ENCODE peak calls at places on chromosomes 3 and 15, in ten cellular contexts. R is mesendoderm, C is astrocyte, I is fibroblast of lung, G is PC-3, X is PC-9, W is H9, J is GM23248, K is OCI-LY7, M is mammary epithelial cell. F is an unnamed sample. For H3K79me2, the result is how much of the 10 kb centered on the place peaks cover.

GRCh38 chr3:100256724-100257123 is 4.1 kb upstream of the TBC1D23 start:
- DNase-seq in R (no peak), C (peak), I (peak), G (peak), X (no peak), W (no peak), J (peak), K (no peak), M (no peak), F (no peak)

GRCh38 chr15:70247281-70247680 is 149.6 kb upstream of the TLE3 start:
- DNase-seq in R (no peak), C (no peak), I (no peak), G (no peak), X (no peak), W (no peak), J (no peak), K (no peak), M (no peak), F (no peak)

GRCh38 chr15:42138968-42139386 is 17.5 kb downstream of the PLA2G4F start:
- DNase-seq in R (peak), C (no peak), I (no peak), G (no peak), X (no peak), W (peak), J (no peak), K (no peak), M (no peak), F (no peak)

GRCh38 chr3:36893137-36893557 is 51.7 kb downstream of the TRANK1 start:
- DNase-seq in R (peak), C (peak), I (peak), G (peak), X (no peak), W (no peak), J (peak), K (peak), M (no peak), F (peak)

GRCh38 chr3:16884084-16884747 is 539 bp upstream of the PLCL2 start:
- DNase-seq in R (peak), C (no peak), I (peak), G (peak), X (peak), W (peak), J (peak), K (peak), M (no peak), F (peak)

GRCh38 chr3:39541917-39542329 is 74.4 kb downstream of the MOBP start:
- DNase-seq in R (peak), C (peak), I (peak), G (peak), X (no peak), W (no peak), J (peak), K (peak), M (no peak), F (peak)

GRCh38 chr3:188349276-188349962 is 195.5 kb downstream of the LPP start:
- DNase-seq in R (peak), C (peak), I (peak), G (peak), X (no peak), W (peak), J (peak), K (peak), M (peak), F (peak)

GRCh38 chr3:115814778-115815380 is 191.6 kb downstream of the GAP43 start:
- DNase-seq in R (peak), C (peak), I (peak), G (peak), X (peak), W (peak), J (peak), K (peak), M (peak), F (peak)

GRCh38 chr3:116165190-116165589 is 280.1 kb downstream of the LSAMP start:
- DNase-seq in R (peak), C (no peak), I (no peak), G (no peak), X (no peak), W (no peak), J (no peak), K (no peak), M (no peak), F (no peak)

GRCh38 chr3:134078169-134078821 is 48.6 kb upstream of the SLCO2A1 start:
- DNase-seq in R (no peak), C (no peak), I (no peak), G (peak), X (no peak), W (no peak), J (peak), K (no peak), M (no peak), F (no peak)

DNA sequence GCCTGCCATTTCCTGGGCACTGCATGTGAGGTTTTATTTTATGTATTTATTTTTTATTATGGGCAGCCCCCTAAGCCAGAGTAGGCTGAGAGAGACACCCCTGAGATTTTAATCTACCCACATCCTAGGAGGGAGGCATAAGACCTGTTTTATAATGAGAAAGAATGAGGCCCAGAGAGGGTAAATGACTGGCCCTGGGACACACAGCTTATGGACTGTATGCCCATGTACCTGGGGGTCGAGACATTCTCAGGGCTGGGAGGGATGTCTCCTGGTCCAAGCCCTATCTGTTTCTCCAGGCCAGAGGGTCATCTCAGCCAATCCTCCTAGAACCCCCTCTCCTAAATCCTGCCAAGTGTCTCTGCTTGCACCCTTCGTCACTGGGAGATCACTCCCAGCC is 6.1 kb downstream of the PLXND1 start:
- DNase-seq in R (no peak), C (no peak), I (no peak), G (no peak), X (no peak), W (no peak), J (no peak), K (no peak), M (no peak), F (no peak)
- H3K79me2 ChIP-seq in R (half or more), C (half or more), I (half or more), G (under half), X (under half), W (under half), J (half or more), K (under half), M (under half), F (under half)

GRCh38 chr3:195870442-195870841 is 37.9 kb downstream of the TNK2 start:
- DNase-seq in R (no peak), C (no peak), I (no peak), G (peak), X (peak), W (no peak), J (peak), K (no peak), M (peak), F (no peak)
- H3K27ac ChIP-seq in R (no peak), C (no peak), I (no peak), G (peak), X (peak), W (no peak), J (no peak), K (no peak), M (peak), F (no peak)

GRCh38 chr3:114671741-114672510 is 378.1 kb downstream of the TIGIT start:
- DNase-seq in R (no peak), C (no peak), I (no peak), G (no peak), X (no peak), W (no peak), J (no peak), K (no peak), M (no peak), F (no peak)

GRCh38 chr3:114674041-114674440 is 380.2 kb downstream of the TIGIT start:
- DNase-seq in R (no peak), C (peak), I (peak), G (no peak), X (no peak), W (no peak), J (no peak), K (no peak), M (peak), F (no peak)

GRCh38 chr3:114672692-114673447 is 379.0 kb downstream of the TIGIT start:
- DNase-seq in R (no peak), C (no peak), I (no peak), G (no peak), X (no peak), W (no peak), J (no peak), K (no peak), M (no peak), F (no peak)

GRCh38 chr3:114673481-114673880 is 379.7 kb downstream of the TIGIT start:
- DNase-seq in R (no peak), C (no peak), I (no peak), G (no peak), X (no peak), W (no peak), J (no peak), K (no peak), M (no peak), F (no peak)

GRCh38 chr3:114675104-114675503 is 381.3 kb downstream of the TIGIT start:
- DNase-seq in R (no peak), C (no peak), I (peak), G (no peak), X (no peak), W (no peak), J (peak), K (no peak), M (no peak), F (no peak)
- H3K79me2 ChIP-seq in R (under half), C (under half), I (under half), G (under half), X (under half), W (under half), J (under half), K (under half), M (under half), F (under half)

GRCh38 chr3:170437151-170437550 is 18.5 kb downstream of the CLDN11 start:
- DNase-seq in R (no peak), C (no peak), I (no peak), G (no peak), X (no peak), W (no peak), J (no peak), K (no peak), M (no peak), F (no peak)
- H3K27ac ChIP-seq in R (no peak), C (no peak), I (no peak), G (no peak), X (no peak), W (no peak), J (no peak), K (no peak), M (no peak), F (no peak)

GRCh38 chr3:192817053-192817452 is 89.7 kb upstream of the FGF12 start:
- DNase-seq in R (no peak), C (peak), I (peak), G (peak), X (no peak), W (no peak), J (peak), K (no peak), M (peak), F (no peak)
- H3K79me2 ChIP-seq in R (under half), C (half or more), I (under half), G (half or more), X (under half), W (under half), J (half or more), K (under half), M (under half), F (under half)

GRCh38 chr3:197878427-197878826 is 71.6 kb upstream of the RPL35A start:
- DNase-seq in R (no peak), C (peak), I (no peak), G (no peak), X (no peak), W (no peak), J (no peak), K (no peak), M (no peak), F (no peak)
- H3K27ac ChIP-seq in R (no peak), C (peak), I (no peak), G (no peak), X (no peak), W (no peak), J (no peak), K (no peak), M (no peak), F (no peak)

F was measured in Karpas-422.